ENCODE peak calls at places on chromosomes 13 and 19, in nine cellular contexts. I is fibroblast of lung, U is mammary epithelial cell, G is DND-41, H is endothelial cell of umbilical vein, R is colonic mucosa, F is HCT116, N is keratinocyte, Y is neural progenitor cell. T is an unnamed sample.
A peak's percentile ranks its signal among the peaks of the same experiment; 100 is the strongest.

GRCh38 chr13:30107536-30108136 is 199.7 kb downstream of the KATNAL1 start:
- DNase-seq in I (peak; percentile 16), U (peak; percentile 79), G (no peak), H (no peak), R (no peak), F (no peak), N (no peak), Y (no peak), T (no peak)

GRCh38 chr13:75365724-75366173 is 116.2 kb downstream of the TBC1D4 start:
- DNase-seq in I (peak; percentile 52), U (peak; percentile 94), G (no peak), H (peak; percentile 84), R (no peak), F (peak; percentile 80), N (peak; percentile 82), Y (no peak), T (no peak)

GRCh38 chr13:27245610-27246009 is 5.7 kb upstream of the RPL21 start:
- DNase-seq in I (no peak), U (no peak), G (no peak), H (no peak), R (no peak), F (no peak), N (no peak), Y (no peak), T (peak; percentile 55)

GRCh38 chr19:45103625-45104319 is 10.8 kb downstream of the PPP1R37 start:
- DNase-seq in I (no peak), U (no peak), G (no peak), H (no peak), R (no peak), F (no peak), N (no peak), Y (peak; percentile 94), T (no peak)

GRCh38 chr19:34244611-34245299 is 9.6 kb upstream of the GARRE1 start:
- DNase-seq in I (peak; percentile 24), U (no peak), G (no peak), H (no peak), R (no peak), F (no peak), N (no peak), Y (no peak), T (no peak)

GRCh38 chr13:97658556-97658955 is 224.6 kb downstream of the RAP2A start:
- DNase-seq in I (no peak), U (no peak), G (no peak), H (peak; percentile 61), R (no peak), F (no peak), N (no peak), Y (no peak), T (no peak)

GRCh38 chr13:97505022-97505421 is 71.1 kb downstream of the RAP2A start:
- DNase-seq in I (no peak), U (no peak), G (no peak), H (no peak), R (no peak), F (no peak), N (no peak), Y (no peak), T (no peak)

GRCh38 chr13:30581582-30581981 is 36.1 kb upstream of the USPL1 start:
- DNase-seq in I (peak; percentile 39), U (no peak), G (no peak), H (peak; percentile 32), R (peak; percentile 24), F (peak; percentile 29), N (no peak), Y (peak; percentile 49), T (no peak)

GRCh38 chr13:66689037-66689619 is 541.0 kb downstream of the PCDH9 start:
- DNase-seq in I (peak; percentile 34), U (no peak), G (no peak), H (peak; percentile 10), R (no peak), F (no peak), N (no peak), Y (peak; percentile 19), T (no peak)

GRCh38 chr13:98963917-98964316 is 13.9 kb downstream of the DOCK9 start:
- DNase-seq in I (no peak), U (no peak), G (no peak), H (no peak), R (no peak), F (no peak), N (no peak), Y (no peak), T (no peak)

GRCh38 chr13:44758595-44759221 is 182.6 kb upstream of the TSC22D1 start:
- DNase-seq in I (peak; percentile 84), U (peak; percentile 92), G (no peak), H (peak; percentile 85), R (peak; percentile 59), F (no peak), N (peak; percentile 44), Y (no peak), T (no peak)

GRCh38 chr13:41310963-41311606 is at the start of gene NAA16:
- DNase-seq in I (peak; percentile 91), U (peak; percentile 86), G (peak; percentile 95), H (peak; percentile 93), R (peak; percentile 88), F (peak; percentile 77), N (peak; percentile 33), Y (peak; percentile 95), T (peak; percentile 55)

GRCh38 chr13:41311607-41312500 is 787 bp downstream of the NAA16 start:
- DNase-seq in I (peak; percentile 52), U (peak; percentile 41), G (peak; percentile 61), H (peak; percentile 78), R (peak; percentile 70), F (no peak), N (no peak), Y (peak; percentile 62), T (no peak)

GRCh38 chr13:41313659-41314197 is 2.7 kb downstream of the NAA16 start:
- DNase-seq in I (no peak), U (no peak), G (no peak), H (no peak), R (no peak), F (no peak), N (no peak), Y (no peak), T (no peak)

GRCh38 chr13:41315466-41316047 is 4.5 kb downstream of the NAA16 start:
- DNase-seq in I (peak; percentile 27), U (peak; percentile 26), G (no peak), H (no peak), R (no peak), F (no peak), N (no peak), Y (no peak), T (no peak)

DNA sequence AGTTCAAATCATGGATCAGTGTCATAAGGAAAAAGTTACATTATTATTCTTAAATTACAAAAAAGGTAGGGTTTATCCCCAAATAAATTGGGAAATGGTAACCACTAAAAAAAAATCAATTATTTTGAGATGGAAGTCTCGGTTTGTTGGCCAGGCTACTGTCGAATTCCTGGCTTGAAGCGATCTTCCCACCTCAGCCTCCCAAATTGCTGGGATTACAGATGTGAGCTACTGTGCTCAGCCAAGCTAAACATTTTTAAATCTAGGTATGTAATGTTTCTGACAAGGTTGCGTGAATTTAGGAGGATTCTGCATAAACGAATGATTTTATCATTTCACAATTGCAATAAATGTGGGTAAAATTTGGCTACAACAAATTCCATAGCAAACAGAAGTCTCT is 2.0 kb downstream of the NAA16 start:
- DNase-seq in I (no peak), U (no peak), G (no peak), H (no peak), R (no peak), F (no peak), N (no peak), Y (peak; percentile 17), T (no peak)
- H3K9ac ChIP-seq in I (no peak overlapping the region), U (peak overlapping the region; percentile 66), G (peak overlapping the region; percentile 12), H (peak overlapping the region; percentile 89), R (no peak overlapping the region), F (no peak overlapping the region), N (peak overlapping the region; percentile 94), Y (no peak overlapping the region), T (no peak overlapping the region)

DNA sequence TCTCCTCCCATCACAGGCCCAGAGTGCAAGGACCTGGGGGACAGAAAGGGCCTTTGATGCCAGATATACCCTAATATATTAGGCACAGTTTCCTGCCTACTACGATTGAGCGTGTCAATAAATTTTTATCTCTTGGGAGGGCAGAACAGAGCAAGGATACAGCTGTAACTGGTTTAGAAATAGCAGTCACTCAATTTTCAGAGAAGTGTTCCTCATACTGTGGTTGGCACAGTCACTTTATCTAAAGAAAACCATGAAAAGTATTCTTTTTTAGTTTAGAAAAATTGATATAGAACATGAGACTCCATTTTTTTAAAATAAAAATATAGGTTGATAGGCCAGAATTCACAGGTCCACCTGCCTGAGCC is 460 bp upstream of the ZNF155 start:
- DNase-seq in I (no peak), U (no peak), G (no peak), H (no peak), R (no peak), F (no peak), N (no peak), Y (no peak), T (no peak)
- H3K9ac ChIP-seq in I (no peak overlapping the region), U (no peak overlapping the region), G (peak overlapping the region; percentile 86), H (no peak overlapping the region), R (no peak overlapping the region), F (no peak overlapping the region), N (no peak overlapping the region), Y (no peak overlapping the region), T (no peak overlapping the region)

GRCh38 chr19:1438035-1438932 is at the start of gene RPS15:
- DNase-seq in I (peak; percentile 96), U (peak; percentile 91), G (peak; percentile 95), H (peak; percentile 98), R (peak; percentile 96), F (peak; percentile 90), N (peak; percentile 90), Y (peak; percentile 97), T (peak; percentile 95)

GRCh38 chr19:1438933-1439358 is 750 bp downstream of the RPS15 start:
- DNase-seq in I (no peak), U (no peak), G (no peak), H (peak; percentile 18), R (no peak), F (no peak), N (no peak), Y (peak; percentile 45), T (no peak)

GRCh38 chr19:1440418-1440801 is 2.2 kb downstream of the RPS15 start:
- DNase-seq in I (no peak), U (no peak), G (no peak), H (no peak), R (no peak), F (no peak), N (no peak), Y (no peak), T (no peak)

GRCh38 chr19:1441677-1442438 is 3.7 kb downstream of the RPS15 start:
- DNase-seq in I (no peak), U (no peak), G (no peak), H (no peak), R (no peak), F (no peak), N (no peak), Y (no peak), T (no peak)

GRCh38 chr19:1441022-1441426 is 2.8 kb downstream of the RPS15 start:
- DNase-seq in I (no peak), U (no peak), G (no peak), H (no peak), R (no peak), F (no peak), N (no peak), Y (no peak), T (no peak)
- H3K9ac ChIP-seq in I (no peak overlapping the region), U (no peak overlapping the region), G (peak overlapping the region; percentile 90), H (no peak overlapping the region), R (no peak overlapping the region), F (peak overlapping the region; percentile 98), N (no peak overlapping the region), Y (no peak overlapping the region), T (peak overlapping the region; percentile 83)

DNA sequence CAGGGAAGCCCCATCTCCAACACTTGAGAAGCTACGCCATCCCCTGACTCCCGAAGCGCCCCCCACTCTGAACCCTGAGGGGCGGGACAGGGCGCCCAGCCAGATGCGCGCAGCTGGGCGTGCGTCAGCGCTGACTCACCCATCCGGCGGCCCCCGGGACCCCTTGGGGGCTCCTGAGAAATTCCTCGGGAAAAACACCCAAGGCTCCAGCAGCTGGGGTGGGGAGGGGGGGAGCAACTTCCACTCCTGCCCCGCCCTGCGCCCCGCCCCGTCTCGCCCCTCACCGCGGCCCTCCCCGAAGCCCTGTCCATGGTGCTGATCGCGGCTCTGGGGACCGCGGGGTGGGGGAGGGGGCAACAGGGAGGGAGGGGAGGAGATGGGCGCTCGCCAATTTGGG is 1.0 kb downstream of the COL5A3 start:
- DNase-seq in I (peak; percentile 89), U (peak; percentile 24), G (peak; percentile 42), H (peak; percentile 26), R (peak; percentile 61), F (no peak), N (no peak), Y (peak; percentile 89), T (no peak)
- H3K9ac ChIP-seq in I (peak overlapping the region; percentile 52), U (no peak overlapping the region), G (no peak overlapping the region), H (no peak overlapping the region), R (no peak overlapping the region), F (no peak overlapping the region), N (no peak overlapping the region), Y (no peak overlapping the region), T (no peak overlapping the region)